ENCODE peak calls at places on chromosomes 2 and 18, in eight cellular contexts. Q, Y, P, C, I, L, S and D are unnamed samples.
A peak's percentile ranks its signal among the peaks of the same experiment; 100 is the strongest.

GRCh38 chr18:28177828-28178635 is 1.1 kb upstream of the CDH2 start:
- DNase-seq in Y (peak; percentile 68), L (no peak), P (peak; percentile 22), C (peak; percentile 55), S (no peak), Q (no peak), I (no peak), D (peak; percentile 10)

GRCh38 chr2:19360266-19360665 is 1.8 kb upstream of the OSR1 start:
- DNase-seq in C (no peak), I (no peak), P (no peak), L (no peak), Q (no peak), S (no peak), Y (no peak), D (no peak)

GRCh38 chr2:23475036-23475435 is 90.1 kb downstream of the KLHL29 start:
- DNase-seq in S (no peak), Y (no peak), I (peak; percentile 14), Q (no peak), P (no peak), L (no peak), C (no peak), D (no peak)

GRCh38 chr2:202642567-202642966 is 7.8 kb downstream of the FAM117B start:
- DNase-seq in C (no peak), L (no peak), I (no peak), Q (no peak), Y (no peak), P (no peak), S (no peak), D (no peak)

GRCh38 chr2:7168012-7168411 is 250.8 kb downstream of the RNF144A start:
- DNase-seq in Y (no peak), L (no peak), Q (no peak), I (no peak), C (no peak), P (no peak), S (no peak), D (no peak)

GRCh38 chr2:235793163-235793752 is 299.4 kb downstream of the AGAP1 start:
- DNase-seq in Q (no peak), S (no peak), C (peak; percentile 53), L (no peak), Y (peak; percentile 20), P (peak; percentile 33), I (no peak), D (no peak)

GRCh38 chr2:202237787-202238233 is 587 bp downstream of the SUMO1 start:
- DNase-seq in Y (no peak), Q (no peak), P (peak; percentile 49), L (peak; percentile 19), C (peak; percentile 53), S (no peak), I (peak; percentile 59), D (peak; percentile 29)

GRCh38 chr18:10197097-10197496 is 257.3 kb upstream of the APCDD1 start:
- DNase-seq in P (no peak), C (no peak), Y (no peak), L (no peak), Q (no peak), I (no peak), S (no peak), D (no peak)

GRCh38 chr2:9460441-9461017 is 13.8 kb upstream of the IAH1 start:
- DNase-seq in Y (no peak), Q (no peak), I (no peak), P (no peak), S (no peak), L (no peak), C (no peak), D (peak; percentile 71)

GRCh38 chr18:31657823-31658669 is 26.3 kb downstream of the B4GALT6 start:
- DNase-seq in L (no peak), Q (no peak), P (peak; percentile 70), C (no peak), S (no peak), Y (no peak), I (no peak), D (no peak)

GRCh38 chr2:63788070-63788469 is 53.6 kb upstream of the UGP2 start:
- DNase-seq in S (no peak), P (no peak), I (no peak), Y (no peak), L (no peak), Q (no peak), C (no peak), D (no peak)

GRCh38 chr18:76380791-76381405 is 114.1 kb downstream of the ZNF516 start:
- DNase-seq in C (peak; percentile 12), L (no peak), P (peak; percentile 51), S (no peak), I (peak; percentile 52), Q (no peak), Y (peak; percentile 60), D (no peak)

GRCh38 chr18:13240060-13240725 is 21.6 kb downstream of the LDLRAD4 start:
- DNase-seq in C (no peak), Y (no peak), I (no peak), L (no peak), P (no peak), S (no peak), Q (no peak), D (no peak)

GRCh38 chr18:68800075-68800474 is 2.2 kb downstream of the CCDC102B start:
- DNase-seq in Y (no peak), I (no peak), Q (no peak), C (no peak), L (no peak), P (no peak), S (no peak), D (no peak)

GRCh38 chr2:78979380-78980238 is 45.9 kb upstream of the REG3G start:
- DNase-seq in I (no peak), P (peak; percentile 55), Q (no peak), Y (peak; percentile 32), C (no peak), S (peak; percentile 61), L (no peak), D (peak; percentile 28)

GRCh38 chr2:25684577-25684976 is 11.2 kb upstream of the DTNB start:
- DNase-seq in I (no peak), Y (no peak), L (no peak), P (no peak), S (no peak), C (no peak), Q (no peak), D (no peak)

GRCh38 chr2:150339282-150339681 is 148.2 kb downstream of the RND3 start:
- DNase-seq in L (no peak), Q (no peak), I (no peak), C (no peak), S (no peak), Y (no peak), P (no peak), D (no peak)

GRCh38 chr2:211329421-211329820 is 773.0 kb downstream of the CPS1 start:
- DNase-seq in Y (no peak), P (no peak), C (no peak), L (no peak), Q (no peak), S (no peak), I (no peak), D (no peak)

GRCh38 chr2:28610583-28611201 is 114.8 kb downstream of the PLB1 start:
- DNase-seq in Y (no peak), C (peak; percentile 90), P (peak; percentile 76), L (peak; percentile 17), S (no peak), Q (no peak), I (no peak), D (peak; percentile 83)

GRCh38 chr2:83826601-83827000 is 632.5 kb downstream of the SUCLG1 start:
- DNase-seq in C (no peak), S (no peak), I (no peak), L (no peak), Y (no peak), P (no peak), Q (no peak), D (no peak)

GRCh38 chr18:3924455-3924854 is 474.5 kb downstream of the TGIF1 start:
- DNase-seq in Q (no peak), P (no peak), L (no peak), Y (no peak), S (no peak), I (no peak), C (no peak), D (no peak)

GRCh38 chr18:47490882-47491281 is 239.4 kb upstream of the SKOR2 start:
- DNase-seq in S (no peak), Y (no peak), I (no peak), Q (no peak), L (no peak), P (peak; percentile 13), C (peak; percentile 14), D (no peak)

GRCh38 chr2:215713393-215713792 is 277.5 kb upstream of the FN1 start:
- DNase-seq in Q (no peak), C (no peak), L (no peak), Y (no peak), S (peak; percentile 69), P (no peak), I (no peak), D (no peak)

GRCh38 chr2:207984765-207985480 is 40.4 kb downstream of the PLEKHM3 start:
- DNase-seq in Y (no peak), L (no peak), I (no peak), C (no peak), S (no peak), Q (no peak), P (no peak), D (no peak)

GRCh38 chr18:48470484-48471180 is 61.4 kb upstream of the ZBTB7C start:
- DNase-seq in L (no peak), P (no peak), S (no peak), C (no peak), Y (no peak), Q (no peak), I (no peak), D (no peak)

GRCh38 chr2:239326831-239327535 is 73.8 kb downstream of the HDAC4 start:
- DNase-seq in I (peak; percentile 49), C (peak; percentile 30), S (no peak), Q (peak; percentile 45), P (peak; percentile 89), Y (no peak), L (peak; percentile 60), D (no peak)

GRCh38 chr2:85804583-85804982 is 50.8 kb downstream of the ATOH8 start:
- DNase-seq in L (no peak), C (peak; percentile 56), Y (peak; percentile 77), I (no peak), Q (no peak), P (peak; percentile 46), S (no peak), D (peak; percentile 67)

GRCh38 chr2:239581352-239581901 is 180.6 kb upstream of the HDAC4 start:
- DNase-seq in C (no peak), P (peak; percentile 3), I (peak; percentile 53), S (no peak), Q (no peak), L (no peak), Y (no peak), D (no peak)

GRCh38 chr2:58604096-58604495 is 363.0 kb upstream of the FANCL start:
- DNase-seq in C (no peak), Y (no peak), L (no peak), Q (no peak), S (no peak), P (no peak), I (no peak), D (no peak)

GRCh38 chr2:118052474-118052873 is 35.8 kb upstream of the INSIG2 start:
- DNase-seq in I (no peak), Q (no peak), L (no peak), P (no peak), S (no peak), Y (no peak), C (no peak), D (no peak)